ENCODE peak calls at places on chromosomes 2 and 18, in ten cellular contexts. B, N, Z, T, W, E, Y, O, F and I are unnamed samples. For H3K4me1, the result is how much of the 10 kb centered on the place peaks cover.

GRCh38 chr18:43661570-43661969 is 384.3 kb upstream of the SYT4 start:
- DNase-seq in B (peak), N (peak), Z (peak), T (no peak), W (no peak), E (no peak), Y (no peak), O (no peak), F (peak), I (no peak)

GRCh38 chr2:101616411-101616810 is 81.1 kb upstream of the MAP4K4 start:
- DNase-seq in B (no peak), N (no peak), Z (peak), T (peak), W (no peak), E (no peak), Y (no peak), O (no peak), F (no peak), I (no peak)

GRCh38 chr2:39649491-39649890 is 16.2 kb upstream of the TMEM178A start:
- DNase-seq in B (no peak), N (no peak), Z (no peak), T (no peak), W (no peak), E (no peak), Y (no peak), O (no peak), F (no peak), I (no peak)

GRCh38 chr2:183919926-183920325 is 678.4 kb upstream of the ZNF804A start:
- DNase-seq in B (no peak), N (no peak), Z (no peak), T (no peak), W (no peak), E (no peak), Y (no peak), O (no peak), F (no peak), I (no peak)

GRCh38 chr2:47172156-47172921 is 17.2 kb upstream of the STPG4 start:
- DNase-seq in B (no peak), N (no peak), Z (no peak), T (no peak), W (no peak), E (no peak), Y (no peak), O (no peak), F (no peak), I (no peak)

GRCh38 chr2:180359522-180360282 is 352.6 kb upstream of the CWC22 start:
- DNase-seq in B (no peak), N (peak), Z (no peak), T (no peak), W (peak), E (no peak), Y (peak), O (no peak), F (peak), I (no peak)

GRCh38 chr2:157393350-157393749 is 50.5 kb downstream of the CYTIP start:
- DNase-seq in B (no peak), N (no peak), Z (no peak), T (no peak), W (no peak), E (no peak), Y (no peak), O (no peak), F (no peak), I (no peak)

GRCh38 chr2:235472443-235472842 is 21.4 kb upstream of the AGAP1 start:
- DNase-seq in B (no peak), N (no peak), Z (no peak), T (no peak), W (no peak), E (no peak), Y (no peak), O (no peak), F (no peak), I (no peak)

GRCh38 chr2:242054406-242054805 is 184.9 kb downstream of the RTP5 start:
- DNase-seq in B (no peak), N (no peak), Z (no peak), T (no peak), W (no peak), E (no peak), Y (no peak), O (no peak), F (no peak), I (no peak)

GRCh38 chr18:7684357-7684756 is 117.2 kb downstream of the PTPRM start:
- DNase-seq in B (no peak), N (no peak), Z (no peak), T (no peak), W (no peak), E (no peak), Y (no peak), O (no peak), F (no peak), I (no peak)

GRCh38 chr2:7180641-7181370 is 263.6 kb downstream of the RNF144A start:
- DNase-seq in B (no peak), N (peak), Z (no peak), T (no peak), W (no peak), E (no peak), Y (no peak), O (peak), F (no peak), I (no peak)

GRCh38 chr2:38441346-38441745 is 64.3 kb upstream of the ATL2 start:
- DNase-seq in B (no peak), N (no peak), Z (no peak), T (no peak), W (no peak), E (no peak), Y (no peak), O (no peak), F (no peak), I (no peak)

GRCh38 chr2:38438536-38439225 is 61.6 kb upstream of the ATL2 start:
- DNase-seq in B (no peak), N (no peak), Z (no peak), T (no peak), W (no peak), E (no peak), Y (no peak), O (no peak), F (no peak), I (no peak)

GRCh38 chr2:38440655-38441054 is 63.6 kb upstream of the ATL2 start:
- DNase-seq in B (no peak), N (no peak), Z (no peak), T (no peak), W (no peak), E (no peak), Y (no peak), O (no peak), F (peak), I (no peak)

GRCh38 chr2:38439226-38439612 is 62.1 kb upstream of the ATL2 start:
- DNase-seq in B (no peak), N (no peak), Z (no peak), T (no peak), W (no peak), E (no peak), Y (no peak), O (no peak), F (no peak), I (no peak)

DNA sequence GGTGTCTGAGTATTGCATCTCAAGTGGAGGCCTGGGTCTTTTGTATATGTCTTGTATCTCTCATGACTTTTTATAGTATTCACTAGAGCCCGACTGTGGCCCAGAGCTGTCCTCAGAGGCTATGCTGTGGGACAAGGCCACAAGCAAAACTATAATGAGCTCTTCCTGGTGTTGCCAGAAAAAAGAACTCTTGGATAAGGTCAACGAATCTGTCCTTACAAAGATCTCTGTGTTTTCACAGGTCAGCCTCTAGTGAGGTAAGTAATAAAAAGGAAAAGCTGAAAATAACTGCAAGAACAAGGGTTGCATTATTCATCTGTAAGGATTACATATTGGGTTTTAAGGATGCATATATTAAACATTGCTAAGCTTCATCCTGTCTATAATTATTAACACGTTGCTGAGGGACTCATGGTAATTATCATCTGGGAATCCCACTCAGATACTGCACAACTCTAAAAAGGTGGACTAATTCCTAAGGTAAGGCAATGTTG is 62.8 kb upstream of the ATL2 start:
- DNase-seq in B (no peak), N (no peak), Z (no peak), T (no peak), W (no peak), E (no peak), Y (no peak), O (no peak), F (no peak), I (no peak)
- H3K4me1 ChIP-seq in B (under half), N (half or more), Z (under half), T (under half), W (under half), E (under half), Y (under half), O (under half), F (under half), I (under half)

GRCh38 chr18:22667616-22668422 is 250.1 kb upstream of the CTAGE1 start:
- DNase-seq in B (no peak), N (peak), Z (peak), T (no peak), W (no peak), E (no peak), Y (peak), O (peak), F (no peak), I (no peak)

GRCh38 chr18:22670914-22671313 is 253.2 kb upstream of the CTAGE1 start:
- DNase-seq in B (no peak), N (no peak), Z (peak), T (no peak), W (no peak), E (no peak), Y (no peak), O (no peak), F (no peak), I (no peak)

GRCh38 chr18:22666411-22666940 is 248.8 kb upstream of the CTAGE1 start:
- DNase-seq in B (no peak), N (no peak), Z (no peak), T (no peak), W (no peak), E (no peak), Y (no peak), O (no peak), F (no peak), I (no peak)

GRCh38 chr18:22667158-22667557 is 249.4 kb upstream of the CTAGE1 start:
- DNase-seq in B (no peak), N (no peak), Z (no peak), T (no peak), W (no peak), E (no peak), Y (no peak), O (no peak), F (no peak), I (no peak)

DNA sequence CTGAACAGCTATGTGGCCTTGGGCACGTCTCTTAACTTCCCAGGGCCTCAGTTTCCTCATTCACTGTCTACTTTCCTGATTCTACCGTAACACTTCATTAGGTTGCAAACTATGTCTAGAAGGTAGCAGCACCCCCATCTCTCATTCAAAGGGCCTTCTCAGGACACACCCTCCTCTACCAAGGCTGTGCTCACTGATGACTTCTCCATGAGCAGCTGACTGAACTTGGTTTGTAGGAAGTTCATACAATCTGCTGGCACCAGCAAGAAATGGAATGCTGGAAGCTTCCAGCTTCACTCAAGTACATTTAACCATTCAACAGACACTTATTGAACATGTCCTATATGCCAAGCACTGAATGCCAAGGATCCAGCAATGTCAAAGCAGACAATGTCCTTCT is 250.8 kb upstream of the CTAGE1 start:
- DNase-seq in B (no peak), N (no peak), Z (no peak), T (no peak), W (no peak), E (no peak), Y (no peak), O (no peak), F (no peak), I (no peak)
- H3K4me1 ChIP-seq in B (under half), N (under half), Z (under half), T (under half), W (under half), E (under half), Y (under half), O (under half), F (under half), I (under half)

DNA sequence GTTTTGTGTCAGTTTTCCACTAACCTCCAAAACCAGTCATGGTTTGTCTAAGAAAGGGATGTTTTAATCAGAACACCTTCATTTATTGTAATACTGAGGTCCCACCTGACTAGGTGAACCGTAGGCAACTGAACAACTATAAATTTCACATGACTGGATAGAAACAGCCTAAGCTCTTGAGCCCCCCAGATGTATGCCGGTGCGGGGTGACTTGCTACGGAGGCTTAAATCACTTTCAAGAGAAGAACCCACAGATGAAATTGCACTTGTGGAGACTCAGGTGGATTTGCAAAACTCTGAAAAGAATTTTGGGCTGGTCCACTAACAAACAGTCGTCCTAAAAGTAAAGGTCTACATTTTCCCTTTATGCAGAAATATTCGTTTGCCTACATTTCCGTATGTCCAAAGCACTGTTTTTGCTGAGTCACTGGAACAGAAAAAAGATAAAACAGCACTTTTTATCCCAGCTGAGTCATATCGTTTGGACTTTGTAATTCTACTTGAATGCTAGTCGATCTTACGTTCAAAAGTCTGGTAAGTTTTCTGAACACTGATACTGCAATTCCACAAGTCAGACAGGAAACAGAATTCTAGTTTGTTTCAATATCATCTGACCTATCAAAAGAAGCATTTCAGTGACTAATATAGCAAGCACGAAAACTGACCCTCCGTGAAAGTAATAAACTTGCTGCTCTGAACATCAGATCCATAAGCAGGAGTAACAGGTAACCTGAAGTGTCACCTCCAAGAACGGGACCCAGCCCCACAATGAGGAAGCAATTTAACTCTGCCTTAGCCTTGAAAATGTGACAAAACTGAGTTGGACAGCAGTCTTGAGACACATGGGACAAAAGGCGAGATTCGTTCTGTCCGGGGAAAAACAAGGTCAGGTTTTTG is 18.1 kb downstream of the ZNF516 start:
- DNase-seq in B (no peak), N (no peak), Z (peak), T (no peak), W (no peak), E (no peak), Y (no peak), O (peak), F (no peak), I (no peak)
- H3K4me1 ChIP-seq in B (under half), N (under half), Z (under half), T (under half), W (under half), E (under half), Y (under half), O (under half), F (under half), I (under half)

GRCh38 chr2:216574586-216574985 is 58.6 kb upstream of the IGFBP2 start:
- DNase-seq in B (no peak), N (no peak), Z (no peak), T (no peak), W (no peak), E (no peak), Y (no peak), O (no peak), F (no peak), I (no peak)

GRCh38 chr2:216575465-216575864 is 57.8 kb upstream of the IGFBP2 start:
- DNase-seq in B (no peak), N (no peak), Z (no peak), T (no peak), W (no peak), E (no peak), Y (no peak), O (no peak), F (no peak), I (no peak)

GRCh38 chr2:216571909-216572513 is 61.2 kb upstream of the IGFBP2 start:
- DNase-seq in B (no peak), N (no peak), Z (no peak), T (no peak), W (no peak), E (no peak), Y (no peak), O (no peak), F (no peak), I (no peak)

GRCh38 chr2:216572582-216573578 is 60.3 kb upstream of the IGFBP2 start:
- DNase-seq in B (no peak), N (no peak), Z (no peak), T (peak), W (no peak), E (peak), Y (peak), O (no peak), F (no peak), I (no peak)

GRCh38 chr2:216574046-216574445 is 59.2 kb upstream of the IGFBP2 start:
- DNase-seq in B (no peak), N (no peak), Z (peak), T (no peak), W (no peak), E (no peak), Y (no peak), O (no peak), F (no peak), I (no peak)
- H3K4me1 ChIP-seq in B (under half), N (under half), Z (under half), T (under half), W (under half), E (under half), Y (under half), O (under half), F (under half), I (under half)

DNA sequence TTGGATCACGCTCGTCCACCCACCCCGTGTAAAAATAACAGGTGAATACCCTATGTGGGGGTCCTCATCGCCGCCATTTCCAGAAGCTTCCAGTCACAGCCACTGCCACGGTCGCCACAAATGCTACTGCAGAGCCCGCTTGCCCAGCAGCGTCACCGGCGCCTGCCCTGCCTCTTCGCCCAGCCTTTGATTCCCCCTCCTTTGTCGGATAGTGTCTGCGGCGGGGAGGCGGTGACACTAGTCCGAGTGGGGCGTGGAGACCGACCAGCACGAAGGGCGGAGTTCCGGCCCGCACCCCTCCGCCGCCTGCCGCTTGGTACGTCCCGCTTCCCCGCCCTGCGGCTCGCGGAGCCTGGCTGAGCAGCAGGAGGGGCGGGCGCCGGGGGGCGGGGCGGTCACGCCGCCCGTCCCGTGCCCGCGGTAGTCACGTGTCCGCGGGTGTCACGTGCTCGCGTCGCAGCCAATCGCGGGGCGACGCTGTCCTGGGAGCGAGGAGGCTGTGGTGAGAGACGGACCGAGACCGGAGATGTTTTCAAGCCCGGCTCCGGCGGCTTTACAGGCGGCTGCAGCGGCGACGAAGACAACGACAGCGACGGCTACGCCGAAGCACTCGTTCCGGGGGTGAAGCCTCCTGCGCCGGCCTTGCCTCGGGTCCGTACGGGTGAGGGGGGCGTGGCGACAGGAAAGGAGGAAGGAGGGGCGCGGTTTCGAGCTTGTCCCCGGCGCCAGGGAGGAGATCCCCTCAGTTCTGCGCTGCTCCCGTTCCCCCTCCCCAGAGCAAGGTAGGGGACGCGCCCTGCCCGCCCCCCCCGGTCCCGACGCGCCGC is at the start of gene ANKRD12:
- DNase-seq in B (peak), N (peak), Z (peak), T (peak), W (peak), E (peak), Y (peak), O (peak), F (peak), I (peak)
- H3K4me1 ChIP-seq in B (under half), N (under half), Z (under half), T (half or more), W (under half), E (under half), Y (under half), O (half or more), F (under half), I (under half)

GRCh38 chr2:230793573-230794359 is 71.0 kb upstream of the ITM2C start:
- DNase-seq in B (no peak), N (peak), Z (peak), T (peak), W (no peak), E (peak), Y (peak), O (peak), F (no peak), I (peak)

GRCh38 chr2:230797515-230798495 is 66.9 kb upstream of the ITM2C start:
- DNase-seq in B (no peak), N (no peak), Z (peak), T (no peak), W (no peak), E (no peak), Y (no peak), O (no peak), F (no peak), I (no peak)

GRCh38 chr2:230796280-230796862 is 68.4 kb upstream of the ITM2C start:
- DNase-seq in B (no peak), N (no peak), Z (peak), T (no peak), W (no peak), E (no peak), Y (no peak), O (no peak), F (no peak), I (no peak)

GRCh38 chr2:230794472-230794871 is 70.3 kb upstream of the ITM2C start:
- DNase-seq in B (no peak), N (peak), Z (peak), T (no peak), W (no peak), E (no peak), Y (no peak), O (no peak), F (no peak), I (no peak)

GRCh38 chr2:230795856-230796255 is 68.9 kb upstream of the ITM2C start:
- DNase-seq in B (no peak), N (no peak), Z (no peak), T (no peak), W (no peak), E (peak), Y (no peak), O (no peak), F (no peak), I (no peak)
- H3K4me1 ChIP-seq in B (under half), N (under half), Z (under half), T (half or more), W (under half), E (under half), Y (under half), O (under half), F (under half), I (under half)

GRCh38 chr2:19979932-19980331 is 10.0 kb downstream of the WDR35 start:
- DNase-seq in B (no peak), N (no peak), Z (no peak), T (no peak), W (no peak), E (no peak), Y (no peak), O (no peak), F (no peak), I (no peak)
- H3K4me1 ChIP-seq in B (under half), N (under half), Z (under half), T (under half), W (under half), E (under half), Y (under half), O (under half), F (under half), I (under half)